ENCODE peak calls at places on chromosomes 5 and 9, in five cellular contexts. F is progenitor cell of endocrine pancreas; I is AG04450; G is Jurkat, Clone E6-1; K is iris pigment epithelial cell. R is an unnamed sample.

GRCh38 chr5:160929906-160930305 is 77.9 kb upstream of the ATP10B start:
- DNase-seq in F (no peak), I (no peak), G (no peak), K (no peak), R (no peak)

GRCh38 chr5:134642931-134643530 is 5.6 kb upstream of the SEC24A start:
- DNase-seq in F (no peak), I (no peak), G (no peak), K (no peak), R (no peak)

GRCh38 chr9:98429613-98430012 is 174.2 kb upstream of the TBC1D2 start:
- DNase-seq in F (no peak), I (peak), G (no peak), K (peak), R (peak)

GRCh38 chr5:122165574-122166021 is 36.3 kb downstream of the ZNF474 start:
- DNase-seq in F (no peak), I (no peak), G (no peak), K (peak), R (peak)

GRCh38 chr9:71519098-71519497 is 249.2 kb downstream of the CEMIP2 start:
- DNase-seq in F (no peak), I (no peak), G (no peak), K (no peak), R (no peak)

GRCh38 chr9:87386490-87386889 is 111.2 kb upstream of the DAPK1 start:
- DNase-seq in F (no peak), I (no peak), G (no peak), K (no peak), R (no peak)

GRCh38 chr5:155727512-155728145 is 599.3 kb upstream of the SGCD start:
- DNase-seq in F (no peak), I (no peak), G (no peak), K (no peak), R (no peak)

GRCh38 chr5:150497274-150497988 is 10.5 kb upstream of the NDST1 start:
- DNase-seq in F (no peak), I (peak), G (no peak), K (peak), R (peak)

GRCh38 chr9:36213989-36214388 is 23.3 kb downstream of the CLTA start:
- DNase-seq in F (no peak), I (no peak), G (no peak), K (no peak), R (peak)